ENCODE peak calls at places on chromosome 16, in eight cellular contexts. One of them, this sample, is unnamed.

GRCh38 chr16:50201784-50202183 is 48.7 kb downstream of the TENT4B start:
- DNase-seq in choroid plexus epithelial cell: peak; percentile 21
- DNase-seq in heart right ventricle: no peak
- DNase-seq in HL-60: no peak
- DNase-seq in body of pancreas: no peak
- DNase-seq in cardiac muscle cell: no peak
- DNase-seq in colonic mucosa: no peak
- DNase-seq in mesendoderm: no peak
- DNase-seq in this sample: no peak

GRCh38 chr16:48287239-48287638 is 39.9 kb upstream of the ABCC11 start:
- DNase-seq in body of pancreas: no peak
- DNase-seq in heart right ventricle: no peak
- DNase-seq in cardiac muscle cell: no peak
- DNase-seq in HL-60: no peak
- DNase-seq in choroid plexus epithelial cell: no peak
- DNase-seq in mesendoderm: no peak
- DNase-seq in colonic mucosa: no peak
- DNase-seq in this sample: no peak

GRCh38 chr16:50711862-50712567 is 18.6 kb downstream of the NOD2 start:
- DNase-seq in heart right ventricle: peak; percentile 64
- DNase-seq in cardiac muscle cell: no peak
- DNase-seq in choroid plexus epithelial cell: no peak
- DNase-seq in colonic mucosa: no peak
- DNase-seq in mesendoderm: no peak
- DNase-seq in HL-60: no peak
- DNase-seq in body of pancreas: no peak
- DNase-seq in this sample: no peak

GRCh38 chr16:51556694-51557327 is 405.7 kb upstream of the SALL1 start:
- DNase-seq in colonic mucosa: no peak
- DNase-seq in cardiac muscle cell: no peak
- DNase-seq in body of pancreas: no peak
- DNase-seq in choroid plexus epithelial cell: peak; percentile 93
- DNase-seq in heart right ventricle: no peak
- DNase-seq in HL-60: no peak
- DNase-seq in mesendoderm: no peak
- DNase-seq in this sample: peak; percentile 72

GRCh38 chr16:30926937-30927788 is 3.8 kb downstream of the FBXL19 start:
- DNase-seq in HL-60: no peak
- DNase-seq in colonic mucosa: no peak
- DNase-seq in body of pancreas: no peak
- DNase-seq in mesendoderm: no peak
- DNase-seq in heart right ventricle: no peak
- DNase-seq in choroid plexus epithelial cell: no peak
- DNase-seq in cardiac muscle cell: no peak
- DNase-seq in this sample: no peak

GRCh38 chr16:80029706-80030481 is 429.4 kb upstream of the MAF start:
- DNase-seq in cardiac muscle cell: no peak
- DNase-seq in choroid plexus epithelial cell: peak; percentile 39
- DNase-seq in HL-60: no peak
- DNase-seq in body of pancreas: no peak
- DNase-seq in colonic mucosa: no peak
- DNase-seq in heart right ventricle: no peak
- DNase-seq in mesendoderm: peak; percentile 77
- DNase-seq in this sample: no peak

GRCh38 chr16:66970775-66971725 is 10.0 kb downstream of the CES3 start:
- DNase-seq in cardiac muscle cell: no peak
- DNase-seq in HL-60: no peak
- DNase-seq in choroid plexus epithelial cell: peak; percentile 67
- DNase-seq in colonic mucosa: no peak
- DNase-seq in body of pancreas: no peak
- DNase-seq in heart right ventricle: no peak
- DNase-seq in mesendoderm: no peak
- DNase-seq in this sample: no peak

GRCh38 chr16:27723711-27724490 is 174.0 kb downstream of the KATNIP start:
- DNase-seq in mesendoderm: no peak
- DNase-seq in cardiac muscle cell: no peak
- DNase-seq in heart right ventricle: no peak
- DNase-seq in choroid plexus epithelial cell: no peak
- DNase-seq in HL-60: no peak
- DNase-seq in body of pancreas: no peak
- DNase-seq in colonic mucosa: peak; percentile 32
- DNase-seq in this sample: no peak

DNA sequence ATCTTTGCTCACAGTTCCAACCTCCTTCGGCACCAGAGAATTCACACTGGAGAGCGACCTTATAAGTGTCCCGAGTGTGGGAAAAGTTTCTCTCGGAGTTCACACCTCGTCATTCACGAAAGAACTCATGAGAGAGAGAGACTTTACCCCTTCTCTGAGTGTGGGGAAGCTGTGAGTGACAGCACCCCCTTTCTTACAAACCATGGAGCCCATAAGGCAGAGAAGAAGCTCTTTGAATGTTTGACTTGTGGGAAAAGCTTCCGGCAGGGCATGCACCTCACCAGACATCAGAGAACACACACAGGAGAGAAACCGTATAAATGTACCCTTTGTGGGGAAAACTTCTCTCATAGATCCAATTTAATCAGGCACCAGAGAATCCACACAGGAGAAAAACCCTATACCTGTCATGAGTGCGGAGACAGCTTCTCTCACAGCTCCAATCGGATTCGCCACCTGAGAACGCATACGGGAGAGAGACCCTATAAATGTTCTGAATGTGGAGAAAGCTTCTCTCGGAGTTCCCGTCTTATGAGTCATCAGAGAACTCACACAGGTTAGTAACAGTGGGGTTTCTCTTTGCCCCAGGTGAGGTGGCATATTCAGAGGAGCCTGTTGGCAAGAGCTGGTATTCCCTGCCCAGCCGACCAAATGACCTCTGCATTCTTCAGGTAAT is 6.8 kb downstream of the ZNF263 start:
- DNase-seq in mesendoderm: peak; percentile 23
- DNase-seq in HL-60: no peak
- DNase-seq in choroid plexus epithelial cell: no peak
- DNase-seq in cardiac muscle cell: no peak
- DNase-seq in colonic mucosa: no peak
- DNase-seq in heart right ventricle: no peak
- DNase-seq in body of pancreas: no peak
- DNase-seq in this sample: no peak
- H3K4me3 ChIP-seq in mesendoderm: peak overlapping the region; percentile 46
- H3K4me3 ChIP-seq in HL-60: no peak overlapping the region
- H3K4me3 ChIP-seq in choroid plexus epithelial cell: no peak overlapping the region
- H3K4me3 ChIP-seq in cardiac muscle cell: no peak overlapping the region
- H3K4me3 ChIP-seq in colonic mucosa: no peak overlapping the region
- H3K4me3 ChIP-seq in heart right ventricle: no peak overlapping the region
- H3K4me3 ChIP-seq in body of pancreas: no peak overlapping the region
- H3K4me3 ChIP-seq in this sample: no peak overlapping the region

GRCh38 chr16:89918453-89919347 is at the start of gene MC1R:
- DNase-seq in cardiac muscle cell: peak; percentile 63
- DNase-seq in mesendoderm: peak; percentile 69
- DNase-seq in choroid plexus epithelial cell: peak; percentile 54
- DNase-seq in HL-60: no peak
- DNase-seq in colonic mucosa: no peak
- DNase-seq in heart right ventricle: peak; percentile 35
- DNase-seq in body of pancreas: no peak
- DNase-seq in this sample: peak; percentile 85
- H3K4me3 ChIP-seq in cardiac muscle cell: peak within 1 kb of the TSS; percentile 34
- H3K4me3 ChIP-seq in mesendoderm: peak within 1 kb of the TSS; percentile 12
- H3K4me3 ChIP-seq in choroid plexus epithelial cell: peak within 1 kb of the TSS; percentile 51
- H3K4me3 ChIP-seq in HL-60: peak within 1 kb of the TSS; percentile 20
- H3K4me3 ChIP-seq in colonic mucosa: peak within 1 kb of the TSS; percentile 14
- H3K4me3 ChIP-seq in heart right ventricle: peak within 1 kb of the TSS; percentile 47
- H3K4me3 ChIP-seq in body of pancreas: no peak within 1 kb of the TSS
- H3K4me3 ChIP-seq in this sample: peak within 1 kb of the TSS; percentile 13

DNA sequence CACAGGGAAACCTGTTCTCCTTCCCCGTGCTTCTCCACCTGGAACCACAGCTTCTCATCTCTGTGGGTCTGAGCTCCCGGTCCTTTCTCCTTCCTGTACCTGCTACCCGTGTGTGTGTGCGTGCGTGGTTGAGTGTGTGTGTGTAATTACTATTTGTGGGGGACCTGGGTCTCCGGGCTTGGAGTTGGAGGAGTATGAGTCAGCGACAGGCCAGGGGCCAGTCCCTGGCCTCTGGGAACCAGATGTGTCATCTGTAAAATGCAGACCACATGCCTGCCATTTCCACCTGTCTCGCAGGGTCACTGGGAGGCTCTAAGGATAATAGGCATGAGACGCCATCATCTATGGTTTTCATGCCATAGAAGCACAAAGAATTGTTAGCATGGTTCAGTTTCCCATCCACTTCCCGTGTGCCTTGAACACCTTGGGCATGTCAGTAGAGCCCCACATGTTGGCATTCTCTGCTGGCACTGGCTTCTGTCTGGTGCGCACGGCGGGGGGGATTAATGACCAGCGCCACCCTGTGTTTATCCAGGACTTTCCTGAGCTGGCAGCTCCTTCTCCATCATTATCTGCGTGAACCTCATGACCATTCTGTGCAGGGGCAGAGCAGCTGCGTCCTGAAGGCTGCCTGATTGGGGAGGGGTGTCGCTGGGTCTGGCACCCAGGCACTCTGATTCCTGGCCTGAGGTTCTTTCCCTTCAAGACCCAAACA is 1.5 kb downstream of the ZNF205 start:
- DNase-seq in choroid plexus epithelial cell: no peak
- DNase-seq in heart right ventricle: no peak
- DNase-seq in HL-60: no peak
- DNase-seq in mesendoderm: no peak
- DNase-seq in body of pancreas: no peak
- DNase-seq in colonic mucosa: no peak
- DNase-seq in cardiac muscle cell: no peak
- DNase-seq in this sample: no peak
- H3K4me3 ChIP-seq in choroid plexus epithelial cell: peak overlapping the region; percentile 80
- H3K4me3 ChIP-seq in heart right ventricle: peak overlapping the region; percentile 89
- H3K4me3 ChIP-seq in HL-60: no peak overlapping the region
- H3K4me3 ChIP-seq in mesendoderm: no peak overlapping the region
- H3K4me3 ChIP-seq in body of pancreas: no peak overlapping the region
- H3K4me3 ChIP-seq in colonic mucosa: peak overlapping the region; percentile 67
- H3K4me3 ChIP-seq in cardiac muscle cell: peak overlapping the region; percentile 99
- H3K4me3 ChIP-seq in this sample: peak overlapping the region; percentile 72

DNA sequence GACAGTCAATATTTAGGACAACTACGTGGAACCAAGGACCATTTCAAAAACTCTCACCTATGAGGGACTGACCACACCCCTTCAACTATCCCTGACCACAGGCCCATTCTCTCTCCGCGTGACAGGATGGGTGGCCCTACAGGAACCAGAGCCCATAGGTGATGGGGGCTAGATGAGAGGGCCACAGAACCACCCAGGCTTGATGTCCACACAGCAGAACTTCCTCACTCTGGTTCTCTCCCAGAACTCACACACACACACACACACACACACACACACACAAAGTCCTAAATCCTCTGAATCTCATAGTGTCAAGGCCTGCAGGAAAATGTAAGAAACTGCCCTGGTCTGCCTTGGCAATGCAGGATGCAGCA is 1.5 kb downstream of the ZNF319 start:
- DNase-seq in cardiac muscle cell: no peak
- DNase-seq in colonic mucosa: no peak
- DNase-seq in choroid plexus epithelial cell: no peak
- DNase-seq in HL-60: no peak
- DNase-seq in body of pancreas: no peak
- DNase-seq in mesendoderm: no peak
- DNase-seq in heart right ventricle: no peak
- DNase-seq in this sample: no peak
- H3K4me3 ChIP-seq in cardiac muscle cell: no peak overlapping the region
- H3K4me3 ChIP-seq in colonic mucosa: no peak overlapping the region
- H3K4me3 ChIP-seq in choroid plexus epithelial cell: peak overlapping the region; percentile 11
- H3K4me3 ChIP-seq in HL-60: no peak overlapping the region
- H3K4me3 ChIP-seq in body of pancreas: no peak overlapping the region
- H3K4me3 ChIP-seq in mesendoderm: no peak overlapping the region
- H3K4me3 ChIP-seq in heart right ventricle: no peak overlapping the region
- H3K4me3 ChIP-seq in this sample: peak overlapping the region; percentile 42

GRCh38 chr16:86496929-86497381 is 13.4 kb upstream of the FOXF1 start:
- DNase-seq in choroid plexus epithelial cell: no peak
- DNase-seq in cardiac muscle cell: no peak
- DNase-seq in mesendoderm: peak; percentile 34
- DNase-seq in body of pancreas: no peak
- DNase-seq in HL-60: no peak
- DNase-seq in colonic mucosa: no peak
- DNase-seq in heart right ventricle: no peak
- DNase-seq in this sample: no peak
- H3K4me3 ChIP-seq in choroid plexus epithelial cell: no peak overlapping the region
- H3K4me3 ChIP-seq in cardiac muscle cell: peak overlapping the region; percentile 5
- H3K4me3 ChIP-seq in mesendoderm: no peak overlapping the region
- H3K4me3 ChIP-seq in body of pancreas: no peak overlapping the region
- H3K4me3 ChIP-seq in HL-60: no peak overlapping the region
- H3K4me3 ChIP-seq in colonic mucosa: peak overlapping the region; percentile 19
- H3K4me3 ChIP-seq in heart right ventricle: no peak overlapping the region
- H3K4me3 ChIP-seq in this sample: no peak overlapping the region

GRCh38 chr16:11178424-11178823 is 77.6 kb downstream of the SOCS1 start:
- DNase-seq in HL-60: no peak
- DNase-seq in choroid plexus epithelial cell: no peak
- DNase-seq in colonic mucosa: no peak
- DNase-seq in body of pancreas: no peak
- DNase-seq in cardiac muscle cell: no peak
- DNase-seq in heart right ventricle: no peak
- DNase-seq in mesendoderm: no peak
- DNase-seq in this sample: no peak
- H3K4me3 ChIP-seq in HL-60: no peak overlapping the region
- H3K4me3 ChIP-seq in choroid plexus epithelial cell: no peak overlapping the region
- H3K4me3 ChIP-seq in colonic mucosa: no peak overlapping the region
- H3K4me3 ChIP-seq in body of pancreas: no peak overlapping the region
- H3K4me3 ChIP-seq in cardiac muscle cell: no peak overlapping the region
- H3K4me3 ChIP-seq in heart right ventricle: no peak overlapping the region
- H3K4me3 ChIP-seq in mesendoderm: no peak overlapping the region
- H3K4me3 ChIP-seq in this sample: no peak overlapping the region